ENCODE peak calls at places on chromosomes 3 and 15, in eight cellular contexts. T is PC-3, E is trophoblast cell, Y is neuronal stem cell, M is H1, K is fibroblast of lung, W is HCT116, R is MM.1S. L is an unnamed sample.

GRCh38 chr15:77982127-77982490 is 95.4 kb downstream of the TBC1D2B start:
- DNase-seq in W (no peak), R (no peak), T (no peak), Y (no peak), E (no peak), K (no peak), M (no peak), L (no peak)

GRCh38 chr3:192645437-192645836 is 81.9 kb downstream of the FGF12 start:
- DNase-seq in W (no peak), T (no peak), R (no peak), E (no peak), Y (no peak), M (no peak), K (no peak), L (no peak)

GRCh38 chr3:61053781-61054496 is 197.3 kb downstream of the FHIT start:
- DNase-seq in R (no peak), K (no peak), T (no peak), M (no peak), Y (no peak), E (no peak), W (no peak), L (no peak)

GRCh38 chr3:51970606-51971300 is 3.1 kb downstream of the ABHD14B start:
- DNase-seq in R (no peak), M (no peak), K (no peak), W (no peak), T (no peak), E (no peak), Y (no peak), L (no peak)

GRCh38 chr3:194587438-194587931 is 45.7 kb downstream of the TMEM44 start:
- DNase-seq in K (peak), E (no peak), T (peak), W (no peak), R (no peak), Y (no peak), M (no peak), L (no peak)

GRCh38 chr3:57973715-57974477 is 34.3 kb upstream of the FLNB start:
- DNase-seq in K (no peak), M (no peak), E (peak), Y (no peak), R (no peak), T (peak), W (no peak), L (no peak)

GRCh38 chr15:37973856-37974255 is 39.4 kb downstream of the TMCO5A start:
- DNase-seq in E (no peak), W (no peak), T (peak), M (no peak), R (no peak), K (peak), Y (no peak), L (no peak)

GRCh38 chr3:138609898-138610266 is 1.3 kb downstream of the FAIM start:
- DNase-seq in E (no peak), W (no peak), T (no peak), K (no peak), Y (no peak), R (no peak), M (no peak), L (peak)

GRCh38 chr3:102532901-102533300 is 98.1 kb downstream of the ZPLD1 start:
- DNase-seq in R (peak), Y (no peak), T (no peak), K (peak), M (no peak), E (no peak), W (no peak), L (peak)

GRCh38 chr3:13148126-13148525 is 74.9 kb upstream of the IQSEC1 start:
- DNase-seq in W (no peak), T (no peak), Y (no peak), E (no peak), M (no peak), R (no peak), K (no peak), L (no peak)

GRCh38 chr15:49904296-49904695 is 214.7 kb downstream of the ATP8B4 start:
- DNase-seq in E (no peak), K (no peak), Y (no peak), W (no peak), T (no peak), M (no peak), R (no peak), L (no peak)

DNA sequence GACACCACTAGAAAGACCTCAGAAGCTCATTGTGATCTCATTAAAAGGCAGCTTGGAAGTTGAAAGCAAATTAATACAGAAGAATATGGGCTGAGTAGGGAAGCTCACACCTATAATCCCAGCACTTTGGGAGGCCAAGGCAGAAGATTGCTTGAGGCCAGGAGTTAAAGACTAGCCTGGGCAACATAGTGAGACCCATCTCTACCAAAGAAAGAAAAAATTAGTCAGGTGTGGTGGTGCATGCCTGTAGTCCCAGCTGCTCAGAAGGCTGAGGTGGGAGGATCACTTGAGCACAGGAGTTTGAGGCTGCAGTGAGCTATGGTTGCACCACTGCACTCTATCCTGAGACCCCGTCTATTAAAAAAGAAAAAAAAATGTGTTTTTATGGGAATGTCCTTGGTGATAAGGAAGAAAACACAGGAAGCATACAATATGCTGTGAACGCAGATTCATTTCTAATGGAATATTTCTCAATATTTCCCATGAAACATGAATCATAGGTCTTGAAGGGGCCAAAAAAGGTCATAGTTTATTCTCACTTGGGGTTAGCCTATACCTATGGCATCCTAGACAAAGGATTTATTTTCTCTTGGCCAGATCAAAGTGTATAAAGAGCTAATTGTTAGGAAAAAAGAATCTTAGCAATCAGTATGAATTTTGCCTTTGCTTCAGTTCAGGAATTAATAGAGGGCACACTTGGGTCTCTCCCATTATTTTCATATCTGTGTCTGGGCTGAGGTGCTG is 98.1 kb downstream of the FNDC3B start:
- DNase-seq in T (peak), M (no peak), K (peak), R (no peak), Y (no peak), E (no peak), W (no peak), L (no peak)
- H3K9ac ChIP-seq in T (peak), M (no peak), K (no peak), R (no peak), Y (no peak), E (no peak), W (no peak), L (no peak)

GRCh38 chr15:74955017-74955416 is 1.6 kb downstream of the RPP25 start:
- DNase-seq in T (no peak), Y (no peak), E (no peak), M (no peak), R (no peak), K (no peak), W (no peak), L (no peak)
- H3K4me3 ChIP-seq in T (no peak), Y (peak), E (no peak), M (peak), R (no peak), K (no peak), W (no peak), L (peak)

GRCh38 chr3:50155891-50156290 is 767 bp downstream of the SEMA3F start:
- DNase-seq in T (no peak), E (no peak), K (no peak), R (no peak), Y (no peak), M (no peak), W (no peak), L (no peak)

GRCh38 chr3:50154476-50154839 is 666 bp upstream of the SEMA3F start:
- DNase-seq in T (no peak), W (no peak), M (no peak), Y (no peak), E (no peak), R (no peak), K (no peak), L (no peak)

GRCh38 chr3:50153782-50154475 is 1.2 kb upstream of the SEMA3F start:
- DNase-seq in W (no peak), M (no peak), Y (no peak), T (no peak), R (no peak), E (no peak), K (no peak), L (no peak)

GRCh38 chr3:50155491-50155878 is 361 bp downstream of the SEMA3F start:
- DNase-seq in T (no peak), M (no peak), K (no peak), Y (no peak), R (no peak), W (no peak), E (no peak), L (no peak)

GRCh38 chr3:50154840-50155490 is at the start of gene SEMA3F:
- DNase-seq in W (no peak), Y (peak), K (peak), M (no peak), R (peak), E (peak), T (peak), L (peak)
- H2AFZ ChIP-seq in W (no peak), Y (peak), K (no peak), M (no peak), R (peak), E (no peak), T (peak), L (no peak)

DNA sequence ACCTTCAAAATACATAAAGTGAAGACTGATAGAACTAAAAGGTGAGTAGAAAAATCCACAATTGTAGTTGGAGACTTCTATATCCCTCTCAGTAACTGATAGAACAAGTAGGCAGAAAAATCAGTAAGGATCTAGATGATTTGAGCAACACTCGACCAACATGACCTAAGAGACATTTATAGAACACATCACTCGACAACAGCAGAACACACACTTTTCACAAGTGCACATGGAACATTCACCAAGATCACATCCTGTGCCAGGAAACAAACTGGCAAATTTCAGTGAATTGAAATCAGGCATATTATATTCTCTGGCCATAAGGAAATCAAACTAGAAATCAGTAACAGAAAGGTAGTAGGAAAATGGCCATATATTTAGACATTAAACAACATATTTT is 37.1 kb downstream of the LYSMD4 start:
- DNase-seq in M (no peak), R (no peak), Y (no peak), K (no peak), W (no peak), T (no peak), E (no peak), L (no peak)
- H3K9ac ChIP-seq in M (no peak), R (no peak), Y (no peak), K (no peak), W (no peak), T (no peak), E (no peak), L (no peak)

DNA sequence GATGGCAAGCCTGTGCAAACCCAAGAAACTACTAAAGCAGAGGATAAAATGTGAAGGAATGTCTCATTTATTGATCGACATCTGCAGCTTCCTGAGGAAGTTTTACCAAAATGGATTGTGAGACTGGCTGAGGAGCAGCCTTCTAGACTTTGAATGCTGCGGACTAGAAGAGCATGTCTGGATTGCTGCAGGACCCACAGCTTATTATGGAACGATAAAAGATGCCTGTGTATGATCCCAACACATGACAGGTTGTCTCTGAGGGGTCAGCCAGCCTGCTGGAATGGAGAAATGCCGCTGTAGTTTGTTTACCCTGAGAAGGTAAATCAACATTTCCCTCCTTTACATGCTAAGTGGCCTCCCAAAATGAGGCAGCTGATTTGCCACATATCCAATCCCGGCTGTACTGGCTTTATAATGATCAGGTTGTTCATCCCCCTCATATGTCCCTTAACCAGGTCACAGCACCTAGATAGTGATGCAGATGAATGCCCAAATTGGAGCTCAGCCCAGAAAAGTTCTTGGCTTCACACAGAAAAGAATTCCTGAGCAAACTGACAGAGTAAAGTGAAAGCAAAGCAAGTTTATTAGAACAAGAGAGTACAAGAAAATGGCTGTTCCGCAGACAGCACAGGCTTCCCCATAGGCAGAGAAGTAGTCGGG is 63.9 kb downstream of the IL12A start:
- DNase-seq in W (no peak), Y (no peak), T (no peak), E (no peak), K (no peak), R (no peak), M (no peak), L (no peak)
- H3K4me3 ChIP-seq in W (no peak), Y (no peak), T (peak), E (no peak), K (no peak), R (no peak), M (no peak), L (no peak)

GRCh38 chr15:76961277-76962010 is 29.9 kb downstream of the RCN2 start:
- DNase-seq in K (no peak), W (no peak), R (no peak), T (no peak), Y (no peak), M (no peak), E (no peak), L (no peak)
- H2AFZ ChIP-seq in K (no peak), W (no peak), R (no peak), T (no peak), Y (peak), M (no peak), E (no peak), L (peak)